ENCODE peak calls at places on chromosomes 7 and 10, in five cellular contexts. J is transverse colon, X is HepG2, G is K562, D is suprapubic skin. V is an unnamed sample.

GRCh38 chr10:72297281-72297967 is 23.7 kb downstream of the DDIT4 start:
- DNase-seq in J (peak), X (no peak), G (peak), D (peak), V (peak)

GRCh38 chr7:30285531-30286284 is 1.3 kb downstream of the ZNRF2 start:
- DNase-seq in J (peak), X (peak), G (no peak), D (peak), V (peak)

GRCh38 chr7:113370910-113371309 is 252.6 kb upstream of the SMIM30 start:
- DNase-seq in J (no peak), X (no peak), G (no peak), D (no peak), V (no peak)

GRCh38 chr10:121158988-121159579 is 307.9 kb downstream of the WDR11 start:
- DNase-seq in J (peak), X (peak), G (no peak), D (no peak), V (no peak)

GRCh38 chr10:95907454-95908253 is at the start of gene CC2D2B:
- DNase-seq in J (peak), X (peak), G (peak), D (peak), V (peak)

GRCh38 chr7:50470250-50471163 is 20.4 kb upstream of the FIGNL1 start:
- DNase-seq in J (no peak), X (no peak), G (no peak), D (no peak), V (no peak)

GRCh38 chr10:61822781-61823230 is 78.7 kb upstream of the ARID5B start:
- DNase-seq in J (no peak), X (no peak), G (peak), D (no peak), V (no peak)

GRCh38 chr10:107889101-107889500 is 724.6 kb upstream of the SORCS1 start:
- DNase-seq in J (no peak), X (no peak), G (no peak), D (no peak), V (no peak)

GRCh38 chr10:11687779-11688447 is 54.3 kb upstream of the ECHDC3 start:
- DNase-seq in J (peak), X (no peak), G (no peak), D (no peak), V (no peak)

GRCh38 chr7:464177-464711 is 55.4 kb downstream of the PDGFA start:
- DNase-seq in J (no peak), X (no peak), G (no peak), D (no peak), V (peak)

GRCh38 chr10:110919971-110920881 is 822 bp downstream of the SHOC2 start:
- DNase-seq in J (peak), X (no peak), G (peak), D (peak), V (peak)

GRCh38 chr10:110918269-110918632 is 729 bp downstream of the BBIP1 start:
- DNase-seq in J (peak), X (peak), G (peak), D (peak), V (no peak)

GRCh38 chr10:110919349-110919931 is at the start of gene SHOC2:
- DNase-seq in J (peak), X (no peak), G (peak), D (peak), V (peak)

GRCh38 chr10:110916554-110917346 is 2.2 kb downstream of the BBIP1 start:
- DNase-seq in J (no peak), X (no peak), G (no peak), D (no peak), V (no peak)

DNA sequence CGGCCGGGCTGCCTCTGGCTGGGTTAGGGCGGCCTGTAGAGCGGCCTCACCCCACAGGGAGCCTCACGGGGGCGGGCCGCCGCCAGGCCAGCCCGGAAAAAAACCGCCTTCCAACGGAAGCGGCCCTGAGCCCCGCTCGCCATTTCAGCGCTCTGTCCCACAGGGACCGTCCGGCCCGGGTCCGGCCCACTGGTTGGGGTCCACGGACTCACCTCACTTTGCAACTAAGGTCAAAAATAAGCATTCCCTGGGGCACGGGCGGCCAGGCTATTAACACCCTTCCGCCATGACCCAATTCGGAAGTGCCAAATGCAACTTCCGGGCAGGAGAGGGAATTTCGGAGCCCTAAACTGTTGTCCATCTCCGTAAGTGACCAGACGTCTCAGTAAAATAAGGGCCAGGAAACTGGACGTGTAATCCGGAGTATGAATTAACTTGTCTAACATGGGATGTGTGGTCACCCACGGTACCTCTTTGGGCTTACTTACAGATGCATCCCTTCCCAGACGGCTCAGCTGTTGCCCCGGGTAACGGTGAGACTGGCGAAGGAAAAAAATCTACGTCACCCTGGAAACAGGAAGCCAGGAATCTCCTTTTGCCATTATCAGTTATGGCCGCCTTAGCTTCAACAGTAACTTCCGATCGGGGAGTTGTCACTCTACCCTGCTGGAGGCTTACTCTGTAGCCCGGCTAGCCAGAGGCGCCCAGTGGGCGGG is at the start of gene BBIP1:
- DNase-seq in J (no peak), X (peak), G (no peak), D (no peak), V (peak)
- TF ChIP-seq EP300 in J (peak), X (peak), G (peak), D (no peak), V (peak)

DNA sequence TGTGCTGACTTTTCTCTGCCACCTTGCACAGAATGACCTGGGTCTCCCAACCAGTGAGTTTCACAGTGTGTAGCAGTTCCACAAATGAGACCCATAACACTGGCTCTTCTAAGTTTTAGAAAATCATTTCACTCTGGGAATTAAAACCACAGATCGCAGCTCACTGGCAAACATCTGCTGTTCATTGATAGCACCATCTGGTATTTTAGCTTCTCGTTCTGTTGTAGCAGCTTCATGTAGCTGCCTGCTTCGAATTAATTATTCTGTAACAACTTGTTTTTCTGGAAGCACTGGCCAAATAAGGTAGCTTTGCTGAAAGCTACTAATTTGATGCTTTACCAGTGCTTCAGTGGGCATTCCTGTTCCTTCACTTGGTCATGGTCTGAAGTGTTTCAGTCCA is 447.6 kb downstream of the XPNPEP1 start:
- DNase-seq in J (no peak), X (no peak), G (no peak), D (no peak), V (no peak)
- TF ChIP-seq EP300 in J (no peak), X (no peak), G (no peak), D (no peak), V (no peak)

DNA sequence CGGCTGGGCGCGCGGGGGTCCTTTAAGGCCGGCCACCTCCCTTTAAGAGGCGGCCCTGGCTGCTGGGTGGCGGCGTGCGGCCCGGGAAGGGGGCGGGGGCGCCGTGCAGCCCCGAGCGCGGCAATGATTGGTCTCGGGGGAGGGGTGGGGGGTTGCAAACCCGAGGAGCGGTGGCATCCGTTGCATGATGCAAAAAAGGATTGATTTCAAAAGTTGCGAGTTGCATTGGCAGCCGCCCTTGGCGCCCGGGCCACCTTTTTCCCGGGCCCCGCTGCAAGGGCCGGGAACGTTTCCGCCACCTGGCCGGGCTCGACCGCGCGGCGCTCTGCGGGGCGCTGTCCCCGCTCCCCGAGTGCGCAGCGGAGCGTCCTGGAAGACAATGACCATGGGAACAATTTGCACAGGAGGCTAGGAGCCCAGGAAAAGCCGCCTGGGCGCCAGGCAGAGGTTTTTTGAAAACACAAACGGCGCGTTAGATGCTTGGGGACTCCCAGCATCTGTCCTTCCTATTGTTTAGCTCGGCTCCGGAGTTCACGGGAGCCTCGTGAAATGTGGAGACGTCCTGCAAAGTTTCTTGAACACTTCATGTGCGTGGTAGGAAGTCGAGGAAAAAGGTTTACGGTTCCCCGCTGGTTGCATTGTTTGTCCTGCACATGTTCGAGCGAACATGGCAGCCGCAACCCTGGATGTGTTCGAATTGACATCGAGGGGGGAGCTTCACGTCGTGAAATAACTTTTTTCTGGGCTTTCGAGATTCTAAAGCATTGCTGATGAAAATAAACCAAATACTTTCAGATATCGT is at the start of gene SEPHS1:
- DNase-seq in J (peak), X (peak), G (peak), D (peak), V (peak)
- TF ChIP-seq EP300 in J (no peak), X (no peak), G (no peak), D (no peak), V (no peak)

GRCh38 chr10:49047128-49047639 is 68.1 kb downstream of the VSTM4 start:
- DNase-seq in J (no peak), X (no peak), G (no peak), D (no peak), V (no peak)

GRCh38 chr10:49050338-49050737 is 65.0 kb downstream of the VSTM4 start:
- DNase-seq in J (no peak), X (no peak), G (no peak), D (no peak), V (no peak)

GRCh38 chr10:49039409-49039808 is 75.9 kb downstream of the VSTM4 start:
- DNase-seq in J (no peak), X (no peak), G (no peak), D (no peak), V (no peak)

GRCh38 chr10:49049660-49050059 is 65.7 kb downstream of the VSTM4 start:
- DNase-seq in J (no peak), X (no peak), G (no peak), D (no peak), V (no peak)

GRCh38 chr10:49044293-49045217 is 70.8 kb downstream of the VSTM4 start:
- DNase-seq in J (no peak), X (no peak), G (no peak), D (no peak), V (no peak)
- TF ChIP-seq EP300 in J (no peak), X (no peak), G (no peak), D (no peak), V (no peak)

GRCh38 chr7:98568891-98569290 is 48.2 kb upstream of the NPTX2 start:
- DNase-seq in J (no peak), X (no peak), G (no peak), D (no peak), V (no peak)
- TF ChIP-seq EP300 in J (no peak), X (no peak), G (no peak), D (no peak), V (no peak)

V was measured in ovary.